ENCODE peak calls at places on chromosomes 5 and 9, in six cellular contexts. W is H1, N is IMR-90, S is mesenchymal stem cell, I is mesendoderm, A is neuronal stem cell. C is an unnamed sample.

GRCh38 chr5:159824188-159825153 is 91.8 kb upstream of the ADRA1B start:
- DNase-seq in W (no peak), N (no peak), A (no peak), I (no peak), S (no peak), C (no peak)

GRCh38 chr5:34552129-34552528 is 104.0 kb upstream of the RAI14 start:
- DNase-seq in W (no peak), A (no peak), N (peak; percentile 45), S (no peak), I (no peak), C (peak; percentile 17)

GRCh38 chr9:109117856-109118801 is 1.6 kb downstream of the TMEM245 start:
- DNase-seq in I (no peak), S (peak; percentile 96), N (peak; percentile 89), A (no peak), W (no peak), C (no peak)

GRCh38 chr5:150410524-150411244 is 2.0 kb downstream of the CD74 start:
- DNase-seq in N (peak; percentile 74), I (peak; percentile 82), A (peak; percentile 68), W (no peak), S (peak; percentile 84), C (peak; percentile 73)

GRCh38 chr5:393846-394275 is 49.1 kb upstream of the EXOC3 start:
- DNase-seq in N (peak; percentile 39), A (no peak), S (peak; percentile 67), W (no peak), I (peak; percentile 53), C (peak; percentile 29)

GRCh38 chr5:18797241-18797640 is 1163.0 kb downstream of the TAF11L14 start:
- DNase-seq in S (peak; percentile 55), I (peak; percentile 96), W (no peak), A (no peak), N (no peak), C (no peak)

GRCh38 chr5:33984671-33985124 is at the start of gene SLC45A2:
- DNase-seq in A (no peak), W (no peak), N (peak; percentile 48), S (peak; percentile 33), I (peak; percentile 49), C (no peak)

GRCh38 chr5:891837-892389 is 688 bp downstream of the BRD9 start:
- DNase-seq in S (peak; percentile 42), I (peak; percentile 7), N (peak; percentile 17), A (no peak), W (no peak), C (no peak)

GRCh38 chr5:168118042-168118668 is 173.3 kb upstream of the WWC1 start:
- DNase-seq in S (no peak), W (no peak), I (no peak), N (no peak), A (no peak), C (peak; percentile 59)

GRCh38 chr5:39138892-39139291 is 64.7 kb upstream of the RICTOR start:
- DNase-seq in S (peak; percentile 52), W (no peak), A (no peak), I (no peak), N (peak; percentile 92), C (no peak)

GRCh38 chr9:126442636-126443035 is 116.0 kb downstream of the MVB12B start:
- DNase-seq in I (no peak), N (no peak), A (no peak), S (no peak), W (no peak), C (peak; percentile 4)

GRCh38 chr5:68542207-68542606 is 326.7 kb downstream of the PIK3R1 start:
- DNase-seq in N (peak; percentile 38), W (no peak), I (no peak), S (peak; percentile 30), A (no peak), C (no peak)

GRCh38 chr9:120925535-120926396 is 830 bp downstream of the TRAF1 start:
- DNase-seq in N (peak; percentile 99), W (no peak), A (no peak), I (no peak), S (peak; percentile 96), C (no peak)

GRCh38 chr9:88646539-88646938 is 111.6 kb downstream of the NXNL2 start:
- DNase-seq in I (no peak), W (no peak), S (no peak), N (no peak), A (no peak), C (no peak)

GRCh38 chr5:53994148-53994547 is 316.2 kb downstream of the ARL15 start:
- DNase-seq in S (peak; percentile 63), A (no peak), W (no peak), N (peak; percentile 80), I (no peak), C (no peak)

DNA sequence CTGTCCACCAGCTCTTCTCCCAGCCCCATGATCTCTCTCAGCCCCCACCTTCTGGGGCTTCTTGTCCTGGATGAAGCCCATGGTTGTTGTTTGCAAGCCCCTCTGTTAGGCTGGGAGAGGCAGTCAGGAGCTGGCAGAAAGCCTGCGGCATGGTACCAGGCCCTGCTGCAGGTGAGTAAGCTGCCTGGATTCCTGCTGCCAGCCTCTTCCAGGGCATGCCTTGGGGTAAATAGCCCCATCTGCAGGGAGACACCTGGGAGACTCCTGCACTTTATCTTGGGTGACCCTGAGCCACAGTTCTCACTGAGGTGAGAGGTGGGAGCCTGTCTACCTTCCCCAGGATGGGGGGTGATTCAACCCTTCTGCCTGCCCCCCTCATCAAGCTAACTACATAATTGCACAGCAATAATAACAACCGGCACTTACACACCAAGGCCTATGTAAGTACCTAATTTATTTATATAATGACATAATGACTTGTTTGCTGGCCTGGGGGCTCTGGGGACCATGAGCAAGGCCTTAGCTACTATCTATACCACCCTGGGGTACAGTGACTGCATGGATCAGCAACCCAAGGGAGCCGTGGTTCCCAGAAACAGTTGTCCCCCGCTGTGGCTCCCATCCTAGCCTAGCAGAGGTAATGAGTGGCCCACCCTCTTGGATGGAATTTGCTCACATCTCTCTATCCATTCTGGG is 116.0 kb downstream of the PSD2 start:
- DNase-seq in W (no peak), S (no peak), I (no peak), N (no peak), A (no peak), C (no peak)
- H2BK15ac ChIP-seq in W (no peak overlapping the region), S (no peak overlapping the region), I (no peak overlapping the region), N (no peak overlapping the region), A (no peak overlapping the region), C (no peak overlapping the region)

GRCh38 chr9:106039151-106039935 is 345.0 kb downstream of the TMEM38B start:
- DNase-seq in N (no peak), A (no peak), W (no peak), S (no peak), I (peak; percentile 13), C (no peak)

GRCh38 chr9:106038266-106039001 is 344.1 kb downstream of the TMEM38B start:
- DNase-seq in W (no peak), N (no peak), S (no peak), I (no peak), A (no peak), C (no peak)

GRCh38 chr9:106035810-106036209 is 341.5 kb downstream of the TMEM38B start:
- DNase-seq in S (no peak), A (no peak), W (no peak), I (no peak), N (no peak), C (no peak)
- H2AK5ac ChIP-seq in S (no peak overlapping the region), A (no peak overlapping the region), W (no peak overlapping the region), I (no peak overlapping the region), N (no peak overlapping the region), C (no peak overlapping the region)

DNA sequence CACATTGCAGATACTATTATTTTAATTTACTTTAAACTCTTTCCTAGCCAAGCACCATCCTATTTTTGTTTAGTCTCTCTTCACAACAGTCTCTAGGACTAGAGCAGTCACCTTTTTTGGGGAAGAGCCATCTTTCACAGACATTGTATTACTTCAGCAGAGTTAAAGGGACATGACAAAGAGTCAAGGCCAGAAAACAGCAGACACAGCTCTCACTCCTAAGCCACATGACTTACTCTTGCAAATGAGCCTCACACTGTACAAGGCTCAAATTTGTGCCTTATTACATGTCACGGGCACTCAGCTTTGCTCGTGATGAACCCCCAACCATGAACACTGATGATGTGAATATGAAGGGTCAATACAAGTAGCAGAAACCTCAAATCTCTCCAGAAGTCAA is 104.3 kb downstream of the ZNF608 start:
- DNase-seq in S (peak; percentile 11), N (no peak), A (no peak), I (no peak), W (no peak), C (no peak)
- H3K4me1 ChIP-seq in S (peaks cover 13% of the 10 kb centered on the region), N (peaks cover 5% of the 10 kb centered on the region), A (peaks cover 9% of the 10 kb centered on the region), I (peaks cover 12% of the 10 kb centered on the region), W (no peaks in the 10 kb centered on the region), C (peaks cover 13% of the 10 kb centered on the region)

DNA sequence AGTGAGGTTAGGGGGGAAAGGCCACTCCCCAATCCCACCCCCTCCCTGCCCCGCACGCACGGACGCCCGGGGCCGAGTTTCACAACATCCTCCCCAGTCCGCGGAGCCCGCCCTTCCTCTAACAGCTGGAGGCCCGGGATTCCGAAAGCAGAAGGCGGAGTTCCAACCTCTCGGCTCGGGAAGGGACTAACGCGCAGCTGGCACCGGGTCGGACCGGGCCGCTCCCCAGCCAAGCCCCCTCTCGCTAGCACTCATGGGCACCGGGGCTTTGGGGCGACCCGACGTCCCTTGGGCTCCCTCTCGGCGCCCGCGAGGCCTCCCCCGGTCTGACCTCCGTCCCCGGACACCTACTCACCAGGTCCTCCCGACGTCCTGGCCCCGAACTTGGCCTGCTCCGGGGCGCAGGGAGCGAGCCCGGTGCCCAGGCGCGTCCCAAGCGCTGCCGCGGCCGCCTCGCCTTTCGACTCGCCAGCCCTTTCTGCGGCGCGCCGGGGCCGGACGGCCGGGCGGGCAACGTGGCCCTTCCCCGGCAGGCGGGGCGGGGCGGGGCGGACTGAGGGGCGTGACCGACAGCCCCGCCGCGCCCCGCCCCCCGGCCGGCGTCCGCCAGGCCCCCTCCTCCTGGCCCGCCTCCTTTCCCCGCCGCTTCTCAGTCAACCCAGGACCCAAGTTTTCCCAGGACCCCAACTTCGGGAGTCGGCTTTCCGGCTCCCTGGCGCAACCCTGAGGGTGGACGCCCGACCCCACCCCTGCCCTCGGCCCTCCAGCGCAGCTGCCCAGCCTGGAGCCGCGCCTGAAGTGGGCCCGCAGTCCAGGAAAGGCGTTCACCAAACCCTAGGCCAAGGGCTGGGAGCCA is at the start of gene MGAT1:
- DNase-seq in N (peak; percentile 83), A (peak; percentile 79), I (peak; percentile 77), S (peak; percentile 91), W (no peak), C (peak; percentile 80)
- H2BK15ac ChIP-seq in N (peak within 1 kb of the TSS; percentile 10), A (peak within 1 kb of the TSS; percentile 88), I (no peak within 1 kb of the TSS), S (peak within 1 kb of the TSS; percentile 97), W (peak within 1 kb of the TSS; percentile 32), C (no peak within 1 kb of the TSS)

GRCh38 chr9:137254624-137255447 is at the start of gene NELFB:
- DNase-seq in A (peak; percentile 91), I (peak; percentile 88), N (peak; percentile 77), S (peak; percentile 81), W (no peak), C (peak; percentile 90)
- H2AK5ac ChIP-seq in A (peak within 1 kb of the TSS; percentile 85), I (peak within 1 kb of the TSS; percentile 74), N (peak within 1 kb of the TSS; percentile 90), S (no peak within 1 kb of the TSS), W (peak within 1 kb of the TSS; percentile 39), C (no peak within 1 kb of the TSS)

C was measured in H9.